ENCODE peak calls at places on chromosome 2, in seven cellular contexts. L, H, R, T, A, K and B are unnamed samples.

GRCh38 chr2:239157269-239157668 is 243.6 kb downstream of the HDAC4 start:
- DNase-seq in K (no peak), T (no peak), H (no peak), R (peak; percentile 75), L (no peak), A (no peak), B (no peak)

GRCh38 chr2:190407662-190408537 is at the start of gene MFSD6:
- DNase-seq in K (peak; percentile 60), L (no peak), R (peak; percentile 71), A (peak; percentile 78), T (peak; percentile 63), H (no peak), B (no peak)

GRCh38 chr2:201203916-201204654 is 21.1 kb downstream of the CASP10 start:
- DNase-seq in K (no peak), A (no peak), T (no peak), H (peak; percentile 67), R (no peak), L (no peak), B (no peak)

GRCh38 chr2:16330012-16330411 is 335.6 kb downstream of the CYRIA start:
- DNase-seq in A (no peak), K (no peak), H (no peak), L (no peak), R (no peak), T (peak; percentile 84), B (no peak)

GRCh38 chr2:54928719-54929118 is 121.5 kb downstream of the RTN4 start:
- DNase-seq in A (no peak), L (no peak), R (no peak), H (no peak), K (no peak), T (no peak), B (no peak)

GRCh38 chr2:119377266-119377972 is 10.6 kb downstream of the DBI start:
- DNase-seq in A (no peak), K (no peak), T (no peak), R (no peak), H (no peak), L (peak; percentile 62), B (no peak)

GRCh38 chr2:85266424-85267041 is 61.3 kb downstream of the TGOLN2 start:
- DNase-seq in R (peak; percentile 86), L (peak; percentile 42), T (no peak), A (peak; percentile 81), K (peak; percentile 83), H (no peak), B (no peak)

GRCh38 chr2:74583504-74583903 is 29.0 kb downstream of the DOK1 start:
- DNase-seq in A (no peak), L (no peak), H (no peak), K (no peak), R (no peak), T (no peak), B (no peak)

GRCh38 chr2:172743143-172743542 is 7.5 kb downstream of the RAPGEF4 start:
- DNase-seq in A (no peak), R (no peak), T (no peak), H (no peak), K (no peak), L (no peak), B (no peak)